ENCODE peak calls at places on chromosomes 2 and 18, in four cellular contexts. W is HS-27A, X is HCEC 1CT, O is right cardiac atrium. M is an unnamed sample.

GRCh38 chr18:48543228-48543627 is 4.4 kb downstream of the CTIF start:
- DNase-seq in W (no peak), X (no peak), O (no peak), M (peak)

GRCh38 chr2:196080526-196080925 is 11.9 kb upstream of the DNAH7 start:
- DNase-seq in W (no peak), X (no peak), O (no peak), M (no peak)

GRCh38 chr2:10331702-10332401 is 29.1 kb downstream of the HPCAL1 start:
- DNase-seq in W (no peak), X (no peak), O (no peak), M (peak)

GRCh38 chr2:25245141-25245540 is 76.8 kb upstream of the POMC start:
- DNase-seq in X (no peak), O (peak), W (no peak), M (no peak)

GRCh38 chr2:144382848-144383247 is 137.1 kb downstream of the ZEB2 start:
- DNase-seq in X (no peak), O (no peak), W (no peak), M (peak)

GRCh38 chr2:7424481-7424880 is 507.3 kb downstream of the RNF144A start:
- DNase-seq in O (no peak), W (no peak), X (no peak), M (no peak)

GRCh38 chr2:38075436-38076249 is at the start of gene CYP1B1:
- DNase-seq in O (peak), W (peak), X (peak), M (no peak)

GRCh38 chr2:9145752-9146430 is 60.7 kb upstream of the ASAP2 start:
- DNase-seq in O (no peak), X (no peak), W (no peak), M (no peak)

GRCh38 chr2:119650206-119650605 is 28.8 kb upstream of the TMEM177 start:
- DNase-seq in O (no peak), W (no peak), X (no peak), M (no peak)

GRCh38 chr18:78779996-78780718 is 199.5 kb upstream of the SALL3 start:
- DNase-seq in O (no peak), W (no peak), X (no peak), M (no peak)

GRCh38 chr2:10289891-10290290 is 12.8 kb upstream of the HPCAL1 start:
- DNase-seq in X (peak), W (peak), O (peak), M (no peak)

GRCh38 chr2:204706939-204707338 is 161.7 kb downstream of the PARD3B start:
- DNase-seq in W (no peak), O (no peak), X (no peak), M (no peak)

GRCh38 chr18:57439985-57440330 is 4.8 kb downstream of the ONECUT2 start:
- DNase-seq in X (no peak), O (no peak), W (no peak), M (no peak)

GRCh38 chr2:127630409-127631183 is 15.4 kb upstream of the GPR17 start:
- DNase-seq in X (no peak), O (peak), W (no peak), M (no peak)

GRCh38 chr18:13710460-13710859 is 15.9 kb downstream of the FAM210A start:
- DNase-seq in O (no peak), X (peak), W (peak), M (no peak)

GRCh38 chr2:45901468-45902081 is 250.1 kb downstream of the PRKCE start:
- DNase-seq in W (no peak), X (no peak), O (no peak), M (no peak)

GRCh38 chr2:20404950-20405349 is 41.9 kb upstream of the RHOB start:
- DNase-seq in X (no peak), W (no peak), O (no peak), M (no peak)

GRCh38 chr2:191703079-191703725 is 25.3 kb downstream of the NABP1 start:
- DNase-seq in X (no peak), W (no peak), O (no peak), M (no peak)

GRCh38 chr2:71327916-71328315 is 3.7 kb upstream of the ZNF638 start:
- DNase-seq in O (no peak), X (no peak), W (no peak), M (no peak)

GRCh38 chr18:45954070-45954712 is 12.9 kb downstream of the EPG5 start:
- DNase-seq in W (peak), X (peak), O (no peak), M (no peak)

GRCh38 chr2:181581534-181581933 is 75.4 kb downstream of the CERKL start:
- DNase-seq in O (no peak), X (no peak), W (no peak), M (peak)

GRCh38 chr2:11628675-11629074 is 41.3 kb downstream of the NTSR2 start:
- DNase-seq in W (no peak), X (no peak), O (no peak), M (no peak)

M was measured in activated naive CD4-positive, alpha-beta T cell treated with anti-CD3 and anti-CD28 coated beads for 36 hours.